ENCODE peak calls at places on chromosomes 2 and 18, in ten cellular contexts. F, C, L, N, W, P, R, O, S and Y are unnamed samples.

GRCh38 chr18:73006331-73006730 is 138.5 kb upstream of the NETO1 start:
- DNase-seq in F (no peak), N (no peak), C (no peak), W (no peak), O (no peak), L (no peak), R (no peak), P (no peak), S (no peak), Y (no peak)

GRCh38 chr2:145006957-145007672 is 487.2 kb upstream of the ZEB2 start:
- DNase-seq in R (peak; percentile 84), W (peak; percentile 95), O (peak; percentile 79), S (no peak), P (peak; percentile 97), F (no peak), C (peak; percentile 83), L (peak; percentile 91), N (peak; percentile 96), Y (peak; percentile 96)

GRCh38 chr18:52326001-52326400 is 14.0 kb upstream of the DCC start:
- DNase-seq in W (peak; percentile 28), R (no peak), C (peak; percentile 24), L (no peak), S (no peak), O (no peak), N (peak; percentile 59), F (no peak), P (peak; percentile 46), Y (no peak)

GRCh38 chr2:120641366-120641771 is 94.3 kb upstream of the GLI2 start:
- DNase-seq in W (peak; percentile 60), L (no peak), P (no peak), F (no peak), R (peak; percentile 35), O (no peak), N (peak; percentile 67), S (no peak), C (peak; percentile 23), Y (no peak)

GRCh38 chr2:119671011-119671410 is 8.0 kb upstream of the TMEM177 start:
- DNase-seq in N (no peak), P (no peak), R (no peak), W (no peak), L (no peak), O (no peak), S (no peak), C (no peak), F (no peak), Y (no peak)

GRCh38 chr2:71670430-71670795 is 217.1 kb downstream of the DYSF start:
- DNase-seq in R (no peak), P (no peak), S (no peak), W (no peak), O (no peak), N (no peak), L (no peak), F (no peak), C (no peak), Y (no peak)

GRCh38 chr18:58541137-58541788 is 87.6 kb downstream of the ALPK2 start:
- DNase-seq in W (peak; percentile 31), O (no peak), P (no peak), L (no peak), C (peak; percentile 18), F (no peak), S (no peak), N (peak; percentile 34), R (peak; percentile 24), Y (peak; percentile 9)

GRCh38 chr2:27431395-27431794 is 3.0 kb downstream of the NRBP1 start:
- DNase-seq in L (peak; percentile 64), W (peak; percentile 52), F (no peak), O (peak; percentile 15), P (no peak), R (peak; percentile 48), N (peak; percentile 43), C (peak; percentile 19), S (no peak), Y (no peak)

GRCh38 chr18:39184176-39184575 is 1618.6 kb upstream of the CELF4 start:
- DNase-seq in N (no peak), P (no peak), L (no peak), R (no peak), F (no peak), S (no peak), O (no peak), W (no peak), C (no peak), Y (no peak)

GRCh38 chr2:133415210-133415876 is 152.9 kb downstream of the NCKAP5 start:
- DNase-seq in F (no peak), O (no peak), N (no peak), C (peak; percentile 19), R (no peak), S (no peak), P (no peak), L (no peak), W (no peak), Y (no peak)

GRCh38 chr2:30147715-30148611 is 1.2 kb downstream of the YPEL5 start:
- DNase-seq in P (no peak), R (peak; percentile 90), N (peak; percentile 46), L (peak; percentile 70), F (peak; percentile 76), W (peak; percentile 58), C (peak; percentile 58), O (peak; percentile 88), S (peak; percentile 84), Y (no peak)

GRCh38 chr2:134619250-134619649 is 99.5 kb downstream of the TMEM163 start:
- DNase-seq in S (no peak), W (no peak), N (no peak), O (no peak), P (no peak), L (no peak), C (no peak), F (no peak), R (no peak), Y (no peak)

GRCh38 chr2:189609423-189609816 is 28.8 kb upstream of the SLC40A1 start:
- DNase-seq in L (no peak), N (peak; percentile 29), C (peak; percentile 68), F (no peak), O (no peak), R (peak; percentile 72), S (no peak), W (peak; percentile 72), P (no peak), Y (no peak)

GRCh38 chr2:201680743-201681142 is 17.7 kb downstream of the MPP4 start:
- DNase-seq in F (no peak), W (peak; percentile 16), O (no peak), N (no peak), R (no peak), L (peak; percentile 38), S (peak; percentile 26), P (no peak), C (peak; percentile 4), Y (no peak)

DNA sequence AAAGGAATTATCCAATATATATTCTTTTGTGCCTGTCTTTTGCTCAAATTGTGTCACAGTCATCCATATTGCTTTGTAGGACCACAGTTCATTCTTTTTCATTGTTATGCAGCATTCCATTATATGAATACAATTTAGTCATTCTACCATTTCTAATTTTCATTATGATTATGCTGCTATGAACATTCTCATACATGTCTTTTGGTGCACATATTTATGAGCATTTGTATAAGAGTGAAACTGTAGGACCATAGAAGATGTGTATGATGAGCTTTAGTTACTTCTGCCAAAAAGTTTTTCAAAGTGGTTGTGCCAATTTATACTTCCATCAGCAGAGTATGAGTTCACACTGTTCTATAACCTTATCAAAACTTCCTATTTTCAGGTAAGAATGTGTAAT is 7.7 kb downstream of the IER3IP1 start:
- DNase-seq in W (no peak), L (no peak), P (no peak), C (no peak), S (no peak), N (no peak), R (no peak), O (no peak), F (no peak), Y (no peak)
- H3K4me3 ChIP-seq in W (no peak overlapping the region), L (no peak overlapping the region), P (no peak overlapping the region), C (no peak overlapping the region), S (no peak overlapping the region), N (no peak overlapping the region), R (no peak overlapping the region), O (no peak overlapping the region), F (no peak overlapping the region), Y (no peak overlapping the region)

GRCh38 chr2:213001285-213001910 is 150.0 kb downstream of the IKZF2 start:
- DNase-seq in S (no peak), O (no peak), L (no peak), F (no peak), P (no peak), N (no peak), W (peak; percentile 13), R (no peak), C (peak; percentile 9), Y (no peak)
- H3K4me3 ChIP-seq in S (peak overlapping the region; percentile 60), O (peak overlapping the region; percentile 0), L (no peak overlapping the region), F (no peak overlapping the region), P (no peak overlapping the region), N (no peak overlapping the region), W (no peak overlapping the region), R (peak overlapping the region; percentile 48), C (no peak overlapping the region), Y (no peak overlapping the region)

GRCh38 chr2:26009567-26009963 is 24.3 kb upstream of the RAB10 start:
- DNase-seq in R (no peak), C (no peak), F (no peak), W (no peak), N (no peak), L (no peak), O (no peak), S (no peak), P (no peak), Y (no peak)

GRCh38 chr2:26008095-26008494 is 25.8 kb upstream of the RAB10 start:
- DNase-seq in N (no peak), R (no peak), S (no peak), W (no peak), F (no peak), P (no peak), O (no peak), C (no peak), L (no peak), Y (no peak)

GRCh38 chr2:26011609-26011989 is 22.3 kb upstream of the RAB10 start:
- DNase-seq in W (no peak), F (no peak), S (no peak), P (no peak), C (no peak), L (no peak), R (no peak), O (no peak), N (no peak), Y (no peak)

GRCh38 chr2:26010943-26011342 is 22.9 kb upstream of the RAB10 start:
- DNase-seq in F (no peak), S (no peak), L (no peak), R (no peak), C (no peak), W (no peak), N (no peak), P (no peak), O (no peak), Y (no peak)

GRCh38 chr2:26008851-26009566 is 24.9 kb upstream of the RAB10 start:
- DNase-seq in O (peak; percentile 80), L (peak; percentile 64), C (peak; percentile 90), W (peak; percentile 94), N (peak; percentile 57), F (no peak), P (peak; percentile 88), S (no peak), R (peak; percentile 71), Y (no peak)
- H3K4me3 ChIP-seq in O (no peak overlapping the region), L (no peak overlapping the region), C (no peak overlapping the region), W (no peak overlapping the region), N (no peak overlapping the region), F (no peak overlapping the region), P (no peak overlapping the region), S (no peak overlapping the region), R (peak overlapping the region; percentile 8), Y (no peak overlapping the region)

DNA sequence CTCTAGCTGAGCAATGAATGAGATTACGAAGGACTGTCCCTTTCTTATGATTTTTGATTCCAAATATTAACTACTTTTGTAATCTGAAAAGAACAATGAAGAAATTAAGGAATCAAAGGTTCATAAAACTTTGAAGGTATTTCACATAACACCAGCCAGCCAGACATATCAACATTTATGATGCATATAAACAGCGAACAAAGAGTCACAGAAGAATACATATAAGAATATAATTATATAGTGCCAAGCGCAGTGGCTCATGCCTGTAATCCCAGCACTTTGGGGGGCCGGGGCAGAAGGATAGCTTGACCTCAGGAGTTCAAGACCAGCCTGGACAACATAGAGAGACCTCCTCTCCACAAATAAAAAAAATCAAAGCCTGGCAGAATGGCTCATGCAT is 34.1 kb downstream of the PIAS2 start:
- DNase-seq in W (no peak), P (no peak), F (no peak), L (no peak), C (no peak), O (no peak), S (no peak), N (no peak), R (no peak), Y (no peak)
- H3K4me3 ChIP-seq in W (no peak overlapping the region), P (no peak overlapping the region), F (no peak overlapping the region), L (no peak overlapping the region), C (no peak overlapping the region), O (no peak overlapping the region), S (no peak overlapping the region), N (no peak overlapping the region), R (no peak overlapping the region), Y (no peak overlapping the region)